ENCODE peak calls at places on chromosomes 7 and 10, in nine cellular contexts. A is fibroblast of the aortic adventitia, M is BE2C, N is transverse colon, W is fibroblast of villous mesenchyme, S is HL-60, O is nephron progenitor cell, H is cardiac fibroblast, G is astrocyte. Z is an unnamed sample.
A peak's percentile ranks its signal among the peaks of the same experiment; 100 is the strongest.

GRCh38 chr10:53601260-53601875 is 828.8 kb upstream of the MBL2 start:
- DNase-seq in O (peak; percentile 6), G (peak; percentile 6), S (peak; percentile 3), H (peak; percentile 56), M (no peak), W (peak; percentile 33), A (peak; percentile 44), N (no peak), Z (no peak)

GRCh38 chr10:22159180-22159579 is 58.6 kb downstream of the EBLN1 start:
- DNase-seq in N (no peak), M (no peak), W (no peak), G (no peak), H (no peak), S (no peak), A (no peak), O (no peak), Z (no peak)

GRCh38 chr7:35570926-35571325 is 124.0 kb downstream of the HERPUD2 start:
- DNase-seq in A (no peak), S (no peak), H (no peak), O (no peak), N (no peak), M (no peak), G (no peak), W (no peak), Z (no peak)

GRCh38 chr10:14486777-14487510 is 156.2 kb upstream of the FRMD4A start:
- DNase-seq in M (no peak), O (no peak), S (no peak), W (peak; percentile 20), G (peak; percentile 48), H (peak; percentile 53), A (no peak), N (no peak), Z (no peak)

GRCh38 chr7:146554568-146554967 is 438.0 kb downstream of the CNTNAP2 start:
- DNase-seq in N (no peak), A (no peak), O (no peak), H (no peak), S (no peak), G (no peak), W (no peak), M (no peak), Z (no peak)

GRCh38 chr10:60572511-60573194 is 183.0 kb upstream of the ANK3 start:
- DNase-seq in W (peak; percentile 24), G (peak; percentile 83), M (peak; percentile 51), S (no peak), H (peak; percentile 53), N (peak; percentile 39), A (peak; percentile 71), O (peak; percentile 59), Z (peak; percentile 15)

GRCh38 chr10:32938554-32939061 is 19.4 kb downstream of the ITGB1 start:
- DNase-seq in O (no peak), G (no peak), W (peak; percentile 38), H (no peak), N (peak; percentile 39), S (no peak), M (peak; percentile 77), A (no peak), Z (no peak)

GRCh38 chr7:107889992-107890391 is 991 bp upstream of the DLD start:
- DNase-seq in M (peak; percentile 32), G (no peak), A (no peak), N (no peak), O (no peak), H (no peak), W (no peak), S (no peak), Z (no peak)

GRCh38 chr7:147756290-147756689 is 834.3 kb upstream of the C7orf33 start:
- DNase-seq in M (no peak), S (no peak), G (no peak), H (no peak), N (no peak), O (no peak), W (no peak), A (no peak), Z (no peak)

GRCh38 chr10:30639946-30640786 is 10.6 kb upstream of the LYZL2 start:
- DNase-seq in M (no peak), N (no peak), A (peak; percentile 86), H (peak; percentile 88), G (peak; percentile 36), W (peak; percentile 76), S (no peak), O (peak; percentile 12), Z (no peak)

GRCh38 chr10:70145166-70145665 is 1.3 kb downstream of the TYSND1 start:
- DNase-seq in G (no peak), A (peak; percentile 24), H (no peak), M (no peak), N (peak; percentile 35), S (no peak), O (no peak), W (no peak), Z (no peak)

GRCh38 chr10:49310460-49310859 is 11.5 kb downstream of the C10orf71 start:
- DNase-seq in O (no peak), G (no peak), M (no peak), H (peak; percentile 6), S (no peak), N (no peak), W (no peak), A (no peak), Z (no peak)

GRCh38 chr10:49308881-49309280 is 9.9 kb downstream of the C10orf71 start:
- DNase-seq in H (no peak), O (no peak), S (no peak), M (no peak), A (no peak), G (no peak), N (no peak), W (no peak), Z (no peak)

GRCh38 chr10:49309691-49310371 is 10.9 kb downstream of the C10orf71 start:
- DNase-seq in N (no peak), G (no peak), H (no peak), A (no peak), M (no peak), S (peak; percentile 24), W (no peak), O (no peak), Z (no peak)

GRCh38 chr10:49310901-49311561 is 12.1 kb downstream of the C10orf71 start:
- DNase-seq in N (no peak), O (no peak), W (no peak), A (no peak), M (no peak), H (no peak), S (no peak), G (no peak), Z (no peak)

GRCh38 chr10:49307921-49308320 is 9.0 kb downstream of the C10orf71 start:
- DNase-seq in O (no peak), W (no peak), H (no peak), A (no peak), G (no peak), S (no peak), M (no peak), N (no peak), Z (no peak)
- TF ChIP-seq CTCF in O (no peak), W (no peak), H (no peak), A (no peak), G (no peak), S (no peak), M (no peak), N (no peak), Z (no peak)

DNA sequence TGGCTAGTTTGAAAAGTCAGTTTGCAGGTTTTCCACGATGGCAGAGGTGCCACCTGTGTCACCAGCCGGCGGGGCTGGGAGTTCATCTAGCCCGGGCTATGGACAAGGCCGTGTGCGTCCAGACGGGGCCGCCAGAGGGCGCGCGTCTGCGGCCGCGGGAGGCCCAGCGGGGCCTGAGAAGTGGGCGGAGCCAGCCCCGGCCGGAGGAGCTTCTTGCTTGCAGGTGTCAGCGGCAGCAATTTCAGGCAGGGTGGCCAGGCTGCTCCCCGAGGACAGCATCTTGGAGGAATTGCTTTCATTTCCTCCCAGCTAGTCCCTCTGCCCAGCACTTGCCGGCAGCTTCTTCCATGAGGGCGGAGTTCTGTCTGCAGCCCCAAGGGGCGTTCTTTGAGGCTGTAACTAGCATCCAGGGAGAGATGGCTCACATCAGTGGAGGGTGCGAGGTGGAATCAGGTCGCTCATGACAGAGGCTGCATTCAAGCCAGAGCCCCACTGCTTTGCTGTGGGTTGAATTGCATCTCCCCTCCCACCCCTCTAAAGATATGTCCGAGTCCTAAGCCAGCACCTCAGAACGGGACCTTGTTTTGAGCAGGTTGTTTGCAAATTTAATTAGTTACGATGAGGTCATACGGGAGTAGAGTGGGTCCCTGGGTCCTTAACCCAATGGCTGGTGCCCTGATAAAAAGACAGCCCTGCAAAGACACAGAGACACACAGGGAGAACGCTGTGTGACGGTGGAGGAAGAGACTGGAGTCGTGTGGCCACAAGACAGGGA is 85.9 kb upstream of the MKI67 start:
- DNase-seq in A (peak; percentile 31), H (peak; percentile 60), S (peak; percentile 50), G (peak; percentile 10), O (peak; percentile 93), W (peak; percentile 61), N (peak; percentile 90), M (peak; percentile 84), Z (peak; percentile 73)
- TF ChIP-seq CTCF in A (peak; percentile 63), H (peak; percentile 64), S (peak; percentile 85), G (peak; percentile 63), O (peak; percentile 95), W (peak; percentile 94), N (peak; percentile 96), M (peak; percentile 89), Z (peak; percentile 86)

GRCh38 chr7:638256-639011 is 88.1 kb upstream of the DNAAF5 start:
- DNase-seq in W (no peak), N (no peak), H (no peak), O (no peak), G (no peak), M (no peak), S (no peak), A (no peak), Z (no peak)

GRCh38 chr7:637826-638225 is 88.7 kb upstream of the DNAAF5 start:
- DNase-seq in H (no peak), W (no peak), S (no peak), A (no peak), M (no peak), G (no peak), N (no peak), O (no peak), Z (no peak)

GRCh38 chr7:633381-634018 is 93.0 kb upstream of the DNAAF5 start:
- DNase-seq in O (no peak), S (no peak), A (no peak), G (no peak), H (no peak), N (no peak), W (no peak), M (no peak), Z (no peak)

GRCh38 chr7:635227-635626 is 91.3 kb upstream of the DNAAF5 start:
- DNase-seq in H (no peak), W (no peak), G (no peak), S (no peak), M (no peak), A (no peak), N (no peak), O (no peak), Z (no peak)

GRCh38 chr7:636396-636795 is 90.1 kb upstream of the DNAAF5 start:
- DNase-seq in M (no peak), A (peak; percentile 5), N (no peak), G (no peak), W (peak; percentile 50), S (no peak), O (no peak), H (peak; percentile 51), Z (no peak)
- TF ChIP-seq CTCF in M (no peak), A (peak; percentile 36), N (no peak), G (peak; percentile 7), W (peak; percentile 64), S (no peak), O (no peak), H (peak; percentile 66), Z (no peak)

DNA sequence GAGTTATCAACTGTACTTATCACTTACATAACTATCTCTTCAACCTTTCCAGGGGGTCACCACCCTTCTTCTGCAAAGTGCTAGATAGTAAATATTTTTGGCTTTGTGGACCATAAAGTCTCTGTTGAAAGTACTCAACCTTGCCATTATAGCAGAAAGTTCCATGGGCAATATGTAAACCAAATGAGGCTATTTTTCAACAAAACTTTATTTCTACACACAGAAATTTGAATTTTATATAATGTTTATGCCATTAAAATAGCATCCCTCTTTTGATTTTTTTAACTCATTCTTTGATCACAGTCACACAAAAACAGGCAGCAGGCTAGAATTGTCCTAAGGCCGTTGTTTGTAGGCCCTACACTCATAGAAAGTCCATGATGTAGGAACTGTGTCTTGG is 59.6 kb upstream of the KLF6 start:
- DNase-seq in M (no peak), O (no peak), A (no peak), S (no peak), H (no peak), N (no peak), G (no peak), W (no peak), Z (no peak)
- TF ChIP-seq CTCF in M (no peak), O (no peak), A (no peak), S (no peak), H (no peak), N (no peak), G (no peak), W (no peak), Z (no peak)